ENCODE peak calls at places on chromosome 14, in seven cellular contexts. D, J, U, Z, T, E and G are unnamed samples.

GRCh38 chr14:85731198-85731597 is 201.3 kb downstream of the FLRT2 start:
- DNase-seq in D (no peak), J (no peak), U (peak), Z (peak), T (no peak), E (no peak), G (no peak)

GRCh38 chr14:63438065-63438757 is 105.0 kb downstream of the PPP2R5E start:
- DNase-seq in D (peak), J (no peak), U (peak), Z (peak), T (no peak), E (no peak), G (peak)

GRCh38 chr14:45715946-45716345 is 462.9 kb upstream of the MIS18BP1 start:
- DNase-seq in D (no peak), J (no peak), U (no peak), Z (peak), T (no peak), E (no peak), G (no peak)

GRCh38 chr14:101859538-101859902 is 98.0 kb downstream of the PPP2R5C start:
- DNase-seq in D (no peak), J (no peak), U (no peak), Z (no peak), T (no peak), E (no peak), G (no peak)

GRCh38 chr14:30291216-30291615 is 267.7 kb upstream of the G2E3 start:
- DNase-seq in D (peak), J (no peak), U (no peak), Z (peak), T (no peak), E (no peak), G (peak)

GRCh38 chr14:30521899-30522736 is 36.8 kb upstream of the G2E3 start:
- DNase-seq in D (no peak), J (peak), U (no peak), Z (peak), T (no peak), E (no peak), G (no peak)

GRCh38 chr14:29629839-29630238 is 297.8 kb downstream of the PRKD1 start:
- DNase-seq in D (no peak), J (no peak), U (no peak), Z (no peak), T (no peak), E (no peak), G (no peak)

GRCh38 chr14:24838945-24839616 is 205.1 kb upstream of the GZMB start:
- DNase-seq in D (peak), J (peak), U (no peak), Z (no peak), T (no peak), E (no peak), G (no peak)

GRCh38 chr14:30240685-30241084 is 313.0 kb upstream of the PRKD1 start:
- DNase-seq in D (no peak), J (no peak), U (no peak), Z (peak), T (no peak), E (no peak), G (no peak)

GRCh38 chr14:81625343-81625742 is 91.7 kb upstream of the SEL1L start:
- DNase-seq in D (no peak), J (peak), U (no peak), Z (no peak), T (no peak), E (no peak), G (peak)

GRCh38 chr14:105993814-105994213 is 467.4 kb downstream of the TMEM121 start:
- DNase-seq in D (no peak), J (no peak), U (no peak), Z (no peak), T (no peak), E (no peak), G (no peak)

GRCh38 chr14:102481371-102481770 is 28.2 kb downstream of the ANKRD9 start:
- DNase-seq in D (no peak), J (no peak), U (no peak), Z (no peak), T (no peak), E (no peak), G (no peak)

GRCh38 chr14:52911904-52912303 is 38.9 kb downstream of the FERMT2 start:
- DNase-seq in D (no peak), J (no peak), U (no peak), Z (no peak), T (no peak), E (no peak), G (no peak)

GRCh38 chr14:73008501-73008900 is 18.4 kb downstream of the ZFYVE1 start:
- DNase-seq in D (no peak), J (no peak), U (peak), Z (no peak), T (no peak), E (no peak), G (no peak)

GRCh38 chr14:106666341-106666740 is 1140.0 kb downstream of the TMEM121 start:
- DNase-seq in D (no peak), J (no peak), U (no peak), Z (no peak), T (no peak), E (no peak), G (no peak)

GRCh38 chr14:103724116-103724515 is 8.5 kb downstream of the ZFYVE21 start:
- DNase-seq in D (peak), J (no peak), U (no peak), Z (no peak), T (no peak), E (no peak), G (peak)

GRCh38 chr14:96086032-96086431 is 46.9 kb downstream of the C14orf132 start:
- DNase-seq in D (no peak), J (no peak), U (peak), Z (peak), T (no peak), E (no peak), G (peak)

GRCh38 chr14:104319489-104320241 is 181.3 kb downstream of the KIF26A start:
- DNase-seq in D (no peak), J (no peak), U (no peak), Z (no peak), T (no peak), E (peak), G (no peak)

GRCh38 chr14:74583689-74584434 is 28.2 kb downstream of the LTBP2 start:
- DNase-seq in D (peak), J (no peak), U (peak), Z (peak), T (no peak), E (no peak), G (no peak)

GRCh38 chr14:64549805-64550538 is at the start of gene PPP1R36:
- DNase-seq in D (peak), J (peak), U (no peak), Z (no peak), T (no peak), E (peak), G (no peak)

GRCh38 chr14:71070169-71070568 is 162.9 kb downstream of the PCNX1 start:
- DNase-seq in D (no peak), J (no peak), U (no peak), Z (peak), T (no peak), E (no peak), G (no peak)

GRCh38 chr14:67665886-67666285 is 8.5 kb downstream of the VTI1B start:
- DNase-seq in D (no peak), J (no peak), U (no peak), Z (peak), T (no peak), E (no peak), G (no peak)

GRCh38 chr14:99606359-99606758 is 2.4 kb upstream of the CCDC85C start:
- DNase-seq in D (no peak), J (no peak), U (no peak), Z (no peak), T (no peak), E (no peak), G (no peak)

GRCh38 chr14:99612065-99612736 is 8.2 kb upstream of the CCDC85C start:
- DNase-seq in D (no peak), J (no peak), U (no peak), Z (no peak), T (no peak), E (no peak), G (no peak)

GRCh38 chr14:99611639-99612038 is 7.6 kb upstream of the CCDC85C start:
- DNase-seq in D (no peak), J (no peak), U (no peak), Z (no peak), T (no peak), E (no peak), G (no peak)

GRCh38 chr14:99608591-99608990 is 4.6 kb upstream of the CCDC85C start:
- DNase-seq in D (no peak), J (no peak), U (no peak), Z (no peak), T (no peak), E (no peak), G (no peak)

DNA sequence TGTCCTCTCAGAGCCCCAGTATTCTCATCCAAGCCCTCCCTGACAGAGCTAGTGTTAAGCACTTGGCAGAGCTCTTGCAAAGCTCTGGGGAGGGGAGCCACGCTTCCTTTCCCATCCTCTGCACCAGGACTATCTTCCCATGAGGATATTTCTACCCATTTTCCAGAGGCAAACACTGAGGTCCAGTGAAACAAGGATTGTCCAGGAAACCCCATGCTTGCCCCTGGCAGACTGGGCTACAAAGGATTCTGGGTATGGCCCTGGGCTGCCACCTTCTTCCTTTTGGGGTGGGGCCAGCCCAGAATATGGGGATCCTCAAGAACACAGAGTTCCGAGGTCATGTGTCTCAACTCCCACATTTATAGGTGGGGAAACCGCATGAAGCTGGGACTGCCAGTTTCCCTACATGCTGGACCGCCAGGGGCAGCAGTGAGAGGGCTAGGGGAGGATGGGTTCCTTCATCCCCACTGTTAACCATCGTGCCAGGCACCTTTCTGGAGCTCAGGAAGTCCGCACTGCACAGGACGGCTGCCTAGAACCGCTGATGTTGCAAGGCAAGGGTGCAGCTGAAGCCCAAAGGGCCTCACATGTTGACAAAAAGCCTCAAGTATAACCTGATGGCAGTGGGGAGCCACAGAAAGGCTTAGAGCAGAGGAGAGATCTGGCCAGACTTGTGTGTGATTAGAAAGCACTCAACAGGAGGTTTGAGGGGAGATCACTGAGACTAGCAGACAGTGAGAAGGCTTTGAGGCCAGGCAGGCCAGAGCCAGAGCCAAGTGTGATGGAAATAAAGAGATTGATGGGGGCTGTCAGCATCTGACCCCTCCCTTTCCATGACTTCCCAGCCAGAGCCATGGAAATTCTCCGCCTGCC is 5.5 kb upstream of the CCDC85C start:
- DNase-seq in D (peak), J (no peak), U (no peak), Z (no peak), T (no peak), E (no peak), G (no peak)
- TF ChIP-seq CTCF in D (no peak), J (no peak), U (peak), Z (peak), T (no peak), E (peak), G (no peak)

GRCh38 chr14:91419044-91419397 is 1.4 kb upstream of the CCDC88C start:
- DNase-seq in D (no peak), J (no peak), U (no peak), Z (no peak), T (no peak), E (no peak), G (no peak)
- H3K4me3 ChIP-seq in D (no peak), J (no peak), U (no peak), Z (no peak), T (peak), E (peak), G (no peak)

DNA sequence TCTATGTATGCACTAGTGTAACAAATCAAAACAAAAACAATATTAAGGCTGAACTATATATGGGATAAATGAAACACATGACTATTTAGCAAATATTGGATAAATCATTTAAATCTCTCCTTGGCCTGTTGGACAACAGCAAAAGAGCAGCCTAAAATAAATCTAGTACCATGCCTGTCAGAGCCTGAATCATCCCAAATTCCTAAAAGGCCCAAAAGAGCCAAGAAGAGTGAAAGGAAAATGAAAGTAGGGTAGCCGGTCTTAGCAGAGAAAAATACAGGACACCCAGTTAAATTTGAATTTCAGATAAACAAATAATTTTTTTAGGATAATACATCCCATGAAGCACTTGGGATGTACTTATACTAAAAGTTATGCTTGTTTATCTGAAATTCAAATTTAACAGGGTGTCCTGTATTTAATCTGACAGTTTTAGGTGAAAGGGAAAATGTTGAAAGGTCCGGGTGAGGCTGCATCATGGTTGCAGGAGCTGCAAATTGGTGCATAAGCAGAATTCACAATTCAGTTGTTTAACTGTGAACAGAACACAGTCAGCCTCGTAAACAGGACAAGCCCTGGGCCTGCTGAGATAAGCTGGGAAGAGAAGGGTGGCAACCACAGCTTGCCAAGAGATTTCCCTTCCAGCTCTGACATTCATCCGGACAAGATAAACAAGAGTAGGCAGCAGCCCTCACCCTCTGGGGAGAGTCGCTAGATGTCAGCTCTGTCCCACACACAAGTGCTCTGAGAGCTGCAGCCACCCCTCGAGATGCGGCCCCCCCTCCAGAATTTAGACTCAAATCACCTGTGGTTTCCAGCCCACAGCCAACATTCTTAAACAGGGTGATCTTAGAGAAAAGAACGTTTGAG is 30.3 kb downstream of the DMAC2L start:
- DNase-seq in D (peak), J (peak), U (no peak), Z (peak), T (no peak), E (peak), G (no peak)
- TF ChIP-seq CTCF in D (no peak), J (peak), U (peak), Z (peak), T (no peak), E (peak), G (peak)

DNA sequence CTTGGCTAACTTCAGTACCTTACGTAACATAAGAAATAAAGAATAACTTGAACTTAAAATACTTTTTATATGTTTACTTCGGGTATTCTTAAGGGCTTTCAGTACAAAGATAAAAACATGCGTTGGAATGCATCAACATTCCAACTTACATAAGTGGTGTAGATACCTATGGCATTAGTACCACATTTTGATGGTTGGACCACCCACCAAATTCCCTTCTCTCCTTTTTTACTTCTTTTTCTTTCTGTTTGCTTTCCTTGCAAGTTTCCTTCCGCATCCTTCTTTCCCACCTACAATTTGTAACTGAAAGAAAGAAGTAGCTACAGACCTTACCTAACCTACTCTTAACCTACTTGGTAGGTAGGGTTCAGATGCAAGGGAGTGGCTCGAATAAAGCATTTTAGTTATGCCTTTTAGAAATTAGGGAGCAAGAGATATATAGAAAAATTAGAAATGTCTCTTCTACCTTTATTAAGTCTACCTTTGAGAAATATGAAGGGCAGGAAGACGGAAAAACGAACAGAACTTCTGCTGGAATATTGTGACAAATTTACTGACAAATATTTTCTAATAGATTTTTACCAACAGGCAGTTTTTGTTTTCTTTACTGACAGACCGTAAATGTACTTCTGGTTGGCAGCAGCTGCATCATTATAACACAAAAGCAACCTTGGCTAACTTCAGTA is 2.1 kb upstream of the ARHGAP5 start:
- DNase-seq in D (no peak), J (no peak), U (no peak), Z (no peak), T (no peak), E (no peak), G (no peak)
- H3K4me3 ChIP-seq in D (no peak), J (peak), U (peak), Z (peak), T (peak), E (peak), G (peak)

GRCh38 chr14:92553456-92553855 is 39.9 kb downstream of the RIN3 start:
- DNase-seq in D (no peak), J (no peak), U (no peak), Z (no peak), T (no peak), E (no peak), G (no peak)

GRCh38 chr14:92549853-92550244 is 36.3 kb downstream of the RIN3 start:
- DNase-seq in D (peak), J (no peak), U (no peak), Z (peak), T (no peak), E (no peak), G (no peak)

GRCh38 chr14:92549096-92549852 is 35.7 kb downstream of the RIN3 start:
- DNase-seq in D (peak), J (no peak), U (no peak), Z (no peak), T (no peak), E (no peak), G (no peak)

GRCh38 chr14:92552066-92552465 is 38.5 kb downstream of the RIN3 start:
- DNase-seq in D (no peak), J (no peak), U (no peak), Z (no peak), T (no peak), E (no peak), G (no peak)

DNA sequence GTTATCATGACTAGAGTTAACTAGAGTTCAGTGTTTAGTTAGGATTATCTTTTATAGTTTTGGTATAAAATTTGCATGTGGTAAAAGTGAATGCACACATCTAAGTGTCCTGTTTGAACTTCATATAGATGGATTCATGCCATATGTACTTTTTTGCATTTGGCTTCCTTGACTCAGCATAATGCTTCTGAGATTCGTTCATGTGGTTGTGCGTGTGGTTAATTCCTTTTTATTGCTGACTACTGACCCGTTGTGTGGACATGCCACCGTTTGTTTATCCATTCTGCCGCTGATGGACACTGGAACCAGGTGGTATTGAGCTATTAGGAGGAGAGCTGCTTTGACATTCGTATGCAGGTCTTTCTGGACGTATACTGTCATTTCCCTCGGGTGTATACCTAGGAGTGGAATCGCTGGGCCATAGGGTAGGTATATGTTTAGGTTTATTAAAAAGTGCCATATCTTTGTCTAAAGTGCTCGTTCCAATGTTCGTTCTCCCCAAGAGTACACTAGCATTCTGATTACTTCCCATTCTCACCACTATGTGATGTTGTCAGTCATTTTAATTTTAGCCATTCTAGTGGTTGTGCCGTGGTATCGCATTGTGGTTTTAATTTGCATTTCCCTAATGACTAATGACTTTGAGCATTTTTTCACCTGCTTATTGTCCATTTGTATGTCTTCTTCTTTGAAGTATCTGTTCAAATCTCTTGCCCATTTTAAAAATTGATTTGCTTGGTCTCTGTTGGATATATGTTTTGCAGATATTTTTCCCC is 37.7 kb downstream of the RIN3 start:
- DNase-seq in D (no peak), J (no peak), U (no peak), Z (no peak), T (no peak), E (no peak), G (no peak)
- TF ChIP-seq CTCF in D (no peak), J (no peak), U (no peak), Z (no peak), T (peak), E (no peak), G (no peak)

DNA sequence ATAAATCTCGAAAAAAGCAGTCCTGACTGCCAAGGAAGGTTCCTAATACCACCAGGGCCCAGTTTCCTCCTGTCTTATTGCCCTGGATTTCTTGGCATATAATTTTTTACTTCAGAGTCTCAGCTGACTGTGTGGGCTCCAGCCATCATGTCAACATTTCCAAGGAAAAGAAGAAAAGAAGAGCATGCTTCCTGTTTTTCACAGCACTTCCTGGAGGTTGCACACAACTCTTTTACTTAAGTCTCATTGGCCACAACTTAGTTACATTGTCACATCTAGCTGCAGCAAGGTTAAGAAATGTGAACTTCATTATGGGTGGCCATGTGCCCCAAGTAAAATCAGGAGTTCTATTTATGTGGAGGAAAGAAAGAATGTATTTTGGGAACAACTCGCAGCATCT is 24.3 kb downstream of the DACT1 start:
- DNase-seq in D (no peak), J (no peak), U (no peak), Z (no peak), T (no peak), E (no peak), G (no peak)
- H3K4me3 ChIP-seq in D (no peak), J (no peak), U (no peak), Z (no peak), T (no peak), E (no peak), G (no peak)